ENCODE peak calls at places on chromosomes 11 and 22, in five cellular contexts. R is heart left ventricle, H is RWPE1, V is esophagus squamous epithelium, Y is WTC11. N is an unnamed sample.

GRCh38 chr22:26589367-26589844 is 526 bp downstream of the TPST2 start:
- DNase-seq in H (peak), V (no peak), Y (peak), R (peak), N (peak)

GRCh38 chr22:25694167-25694907 is 47.7 kb upstream of the MYO18B start:
- DNase-seq in R (no peak), V (no peak), H (no peak), Y (no peak), N (no peak)

GRCh38 chr22:50481440-50482106 is at the start of gene ADM2:
- DNase-seq in R (no peak), Y (peak), H (no peak), V (no peak), N (peak)

GRCh38 chr11:22976146-22976545 is 115.9 kb upstream of the CCDC179 start:
- DNase-seq in V (no peak), H (peak), R (no peak), Y (no peak), N (peak)

GRCh38 chr11:15233386-15233785 is 118.7 kb downstream of the INSC start:
- DNase-seq in H (no peak), Y (no peak), R (no peak), V (no peak), N (no peak)

GRCh38 chr22:43957871-43958270 is 2.6 kb downstream of the SAMM50 start:
- DNase-seq in R (no peak), Y (no peak), H (no peak), V (no peak), N (no peak)

GRCh38 chr22:39679652-39680051 is 109.1 kb downstream of the CACNA1I start:
- DNase-seq in V (no peak), Y (no peak), R (no peak), H (no peak), N (no peak)

GRCh38 chr11:120432056-120433018 is 79.2 kb upstream of the GRIK4 start:
- DNase-seq in V (no peak), Y (no peak), H (peak), R (peak), N (peak)

GRCh38 chr22:50482107-50483074 is 1.0 kb downstream of the ADM2 start:
- DNase-seq in H (no peak), Y (no peak), R (no peak), V (no peak), N (no peak)

GRCh38 chr22:31972180-31972579 is 27.8 kb downstream of the YWHAH start:
- DNase-seq in V (no peak), H (no peak), R (no peak), Y (no peak), N (no peak)

GRCh38 chr11:133978816-133979215 is 22.0 kb upstream of the IGSF9B start:
- DNase-seq in R (no peak), V (no peak), Y (no peak), H (no peak), N (no peak)

GRCh38 chr11:84260862-84261261 is 974.7 kb upstream of the CCDC90B start:
- DNase-seq in H (no peak), Y (no peak), R (no peak), V (no peak), N (no peak)

GRCh38 chr11:65591939-65592814 is 3.4 kb downstream of the KCNK7 start:
- DNase-seq in R (no peak), Y (peak), H (no peak), V (no peak), N (no peak)

GRCh38 chr11:363948-364761 is 5.1 kb upstream of the B4GALNT4 start:
- DNase-seq in R (no peak), H (peak), V (no peak), Y (peak), N (peak)

GRCh38 chr11:16086229-16086628 is 270.1 kb downstream of the SOX6 start:
- DNase-seq in Y (peak), V (no peak), H (no peak), R (peak), N (no peak)

GRCh38 chr11:9148035-9148434 is 56.6 kb upstream of the SCUBE2 start:
- DNase-seq in Y (no peak), H (no peak), V (no peak), R (no peak), N (no peak)

GRCh38 chr22:45101828-45102227 is 61.9 kb upstream of the NUP50 start:
- DNase-seq in V (no peak), Y (peak), H (peak), R (peak), N (peak)

GRCh38 chr11:8016396-8016949 is 29.3 kb downstream of the EIF3F start:
- DNase-seq in Y (peak), H (no peak), R (no peak), V (no peak), N (no peak)

GRCh38 chr22:30754971-30755759 is 60.5 kb downstream of the OSBP2 start:
- DNase-seq in R (peak), H (peak), Y (peak), V (no peak), N (peak)

GRCh38 chr11:34680918-34681554 is 60.1 kb downstream of the EHF start:
- DNase-seq in Y (no peak), V (no peak), H (peak), R (no peak), N (peak)

GRCh38 chr11:100918551-100919500 is 210.8 kb downstream of the PGR start:
- DNase-seq in V (no peak), H (no peak), R (no peak), Y (no peak), N (peak)

GRCh38 chr11:61173456-61173855 is 12.2 kb upstream of the VPS37C start:
- DNase-seq in V (no peak), H (no peak), Y (no peak), R (no peak), N (peak)

GRCh38 chr11:2428322-2428795 is 16.0 kb downstream of the TRPM5 start:
- DNase-seq in R (peak), H (peak), Y (peak), V (no peak), N (peak)

GRCh38 chr11:1437500-1437899 is 47.8 kb downstream of the BRSK2 start:
- DNase-seq in R (peak), V (no peak), H (peak), Y (no peak), N (peak)

GRCh38 chr11:64742940-64743590 is 877 bp downstream of the RASGRP2 start:
- DNase-seq in Y (peak), H (peak), V (no peak), R (peak), N (peak)

GRCh38 chr11:57311109-57311936 is 13.4 kb downstream of the TNKS1BP1 start:
- DNase-seq in R (peak), H (peak), Y (peak), V (peak), N (peak)

GRCh38 chr11:12182650-12183511 is 72.5 kb downstream of the MICAL2 start:
- DNase-seq in R (peak), Y (no peak), H (peak), V (no peak), N (peak)

GRCh38 chr11:65416341-65417185 is 6.0 kb upstream of the NEAT1 start:
- DNase-seq in Y (peak), V (no peak), H (peak), R (peak), N (peak)

GRCh38 chr11:110069158-110069737 is 23.9 kb upstream of the ZC3H12C start:
- DNase-seq in Y (no peak), H (peak), V (no peak), R (peak), N (no peak)

GRCh38 chr22:32048069-32048468 is 5.0 kb downstream of the SLC5A1 start:
- DNase-seq in V (no peak), Y (no peak), H (no peak), R (no peak), N (no peak)

GRCh38 chr11:62689421-62690183 is at the start of gene LRRN4CL:
- DNase-seq in V (no peak), R (peak), H (peak), Y (no peak), N (no peak)

GRCh38 chr11:34758262-34758661 is 137.4 kb downstream of the EHF start:
- DNase-seq in H (no peak), V (no peak), Y (no peak), R (no peak), N (no peak)

GRCh38 chr11:111352235-111352746 is 26.8 kb downstream of the POU2AF1 start:
- DNase-seq in H (no peak), V (no peak), Y (no peak), R (no peak), N (no peak)

GRCh38 chr11:75425422-75425821 is 7.6 kb downstream of the KLHL35 start:
- DNase-seq in H (no peak), Y (peak), V (no peak), R (no peak), N (no peak)

GRCh38 chr11:59207988-59208432 is 4.7 kb downstream of the MPEG1 start:
- DNase-seq in H (peak), V (no peak), Y (peak), R (no peak), N (peak)

GRCh38 chr11:116835791-116836647 is 1.4 kb downstream of the APOA1 start:
- DNase-seq in H (peak), R (peak), Y (peak), V (no peak), N (peak)

GRCh38 chr11:116835042-116835772 is 2.2 kb downstream of the APOA1 start:
- DNase-seq in V (no peak), H (no peak), R (no peak), Y (no peak), N (no peak)

GRCh38 chr11:116836648-116837023 is 786 bp downstream of the APOA1 start:
- DNase-seq in V (no peak), Y (no peak), R (no peak), H (no peak), N (no peak)

GRCh38 chr11:116838321-116839084 is 1.1 kb upstream of the APOA1 start:
- DNase-seq in Y (no peak), H (no peak), R (no peak), V (no peak), N (no peak)

GRCh38 chr11:116837231-116838091 is at the start of gene APOA1:
- DNase-seq in R (no peak), V (no peak), Y (no peak), H (no peak), N (no peak)
- TF ChIP-seq CTCF in R (no peak), V (no peak), Y (no peak), H (no peak), N (no peak)

GRCh38 chr11:71060358-71060757 is 192.0 kb downstream of the SHANK2 start:
- DNase-seq in R (no peak), H (no peak), V (no peak), Y (no peak), N (no peak)

GRCh38 chr11:71063129-71063528 is 189.2 kb downstream of the SHANK2 start:
- DNase-seq in Y (no peak), R (no peak), H (no peak), V (no peak), N (no peak)

GRCh38 chr11:71055925-71056324 is 196.5 kb downstream of the SHANK2 start:
- DNase-seq in H (no peak), V (no peak), Y (no peak), R (no peak), N (no peak)

GRCh38 chr11:71062199-71062598 is 190.2 kb downstream of the SHANK2 start:
- DNase-seq in H (no peak), Y (no peak), R (no peak), V (no peak), N (no peak)

GRCh38 chr11:71059662-71060061 is 192.7 kb downstream of the SHANK2 start:
- DNase-seq in R (no peak), V (no peak), Y (no peak), H (no peak), N (no peak)
- TF ChIP-seq CTCF in R (no peak), V (no peak), Y (no peak), H (no peak), N (no peak)

DNA sequence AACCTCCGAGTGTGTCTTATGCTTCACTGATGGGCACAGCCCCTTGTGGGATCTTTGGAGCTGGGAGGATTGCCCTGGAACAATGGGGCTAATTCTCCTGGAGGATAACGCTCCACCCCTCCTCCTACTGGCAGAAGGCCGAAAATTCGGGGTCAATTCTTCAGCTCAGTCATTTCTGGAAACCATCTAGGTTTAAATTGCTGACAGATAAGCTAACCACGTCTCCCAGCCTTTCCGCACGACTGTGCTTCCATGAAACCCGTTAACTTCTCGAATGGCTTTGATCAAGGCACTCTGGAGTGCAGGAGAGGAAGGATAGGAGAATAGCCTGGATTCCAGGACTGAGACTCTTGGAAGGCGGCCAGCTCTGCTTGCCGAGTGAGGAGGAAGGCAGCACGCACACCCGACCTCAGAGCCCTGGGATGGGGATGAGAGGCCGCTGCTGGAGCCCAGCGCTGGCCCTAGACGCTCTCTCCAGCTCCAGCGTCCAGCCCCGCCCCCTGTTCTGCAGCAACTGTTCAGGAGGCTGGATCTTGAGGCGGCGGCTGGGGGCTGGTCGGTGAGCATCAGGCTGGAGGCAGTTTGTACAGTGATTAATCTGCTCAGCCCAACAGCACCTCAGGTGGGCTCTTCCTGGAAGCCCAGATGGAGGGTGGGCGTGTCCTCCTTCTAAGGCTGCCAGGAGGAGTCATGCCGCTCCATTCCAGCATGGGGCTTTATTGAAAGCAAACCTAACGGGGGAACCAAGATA is 176.7 kb upstream of the NCAM1 start:
- DNase-seq in Y (no peak), V (no peak), H (no peak), R (peak), N (peak)
- TF ChIP-seq CTCF in Y (no peak), V (no peak), H (no peak), R (no peak), N (no peak)

GRCh38 chr11:86449993-86450629 is 75.4 kb downstream of the CCDC81 start:
- DNase-seq in V (no peak), H (no peak), Y (no peak), R (no peak), N (no peak)

GRCh38 chr11:86458294-86459001 is 83.8 kb downstream of the CCDC81 start:
- DNase-seq in Y (no peak), H (no peak), R (no peak), V (no peak), N (no peak)

GRCh38 chr11:86456075-86456939 is 81.6 kb downstream of the CCDC81 start:
- DNase-seq in H (peak), Y (peak), R (peak), V (no peak), N (peak)

GRCh38 chr11:86459002-86459385 is 84.3 kb downstream of the CCDC81 start:
- DNase-seq in V (no peak), H (no peak), R (no peak), Y (no peak), N (no peak)

DNA sequence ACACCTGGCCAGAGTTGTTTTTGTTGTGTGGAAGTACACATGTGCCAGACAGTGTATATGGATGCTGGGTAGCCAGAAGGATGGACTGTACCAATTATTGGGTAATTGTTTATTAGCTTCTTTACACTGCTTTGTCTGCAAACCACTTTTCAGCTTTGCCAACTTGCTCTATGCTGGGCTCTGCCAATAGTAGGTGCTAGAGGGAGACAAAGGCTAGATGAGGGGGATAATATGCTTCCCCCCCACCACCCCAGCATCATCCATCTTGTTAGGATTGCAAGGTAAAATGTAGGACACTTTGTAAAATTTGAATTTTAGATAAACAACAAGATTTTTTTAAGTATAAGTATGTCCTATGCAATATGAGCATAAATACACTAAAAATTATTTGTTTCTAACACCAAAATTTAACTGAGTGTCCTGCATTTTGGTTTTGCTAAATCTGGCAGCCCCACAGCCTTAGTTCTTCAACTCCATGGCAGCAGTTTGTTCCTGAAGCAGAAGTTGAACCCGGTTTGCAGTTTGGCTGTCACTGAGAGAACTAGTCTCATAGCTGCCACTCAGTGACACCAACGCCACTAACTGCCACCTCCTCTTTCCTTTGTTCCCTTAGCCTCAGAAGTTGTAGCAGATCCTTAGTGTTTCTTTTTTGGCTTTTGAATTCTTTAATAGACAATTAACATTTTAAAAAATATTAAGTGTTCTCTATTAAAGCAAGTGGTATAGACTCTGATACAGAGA is 78.8 kb downstream of the CCDC81 start:
- DNase-seq in R (no peak), H (no peak), V (no peak), Y (no peak), N (no peak)
- TF ChIP-seq CTCF in R (no peak), H (no peak), V (no peak), Y (no peak), N (no peak)

GRCh38 chr11:124880958-124881357 is 15.7 kb downstream of the ROBO3 start:
- DNase-seq in Y (no peak), H (no peak), V (no peak), R (peak), N (no peak)

GRCh38 chr11:124884869-124885479 is 12.7 kb downstream of the ROBO4 start:
- DNase-seq in R (peak), H (no peak), Y (no peak), V (no peak), N (no peak)

GRCh38 chr11:124879999-124880611 is 14.9 kb downstream of the ROBO3 start:
- DNase-seq in Y (no peak), R (peak), V (no peak), H (no peak), N (no peak)

GRCh38 chr11:124884340-124884739 is 13.3 kb downstream of the ROBO4 start:
- DNase-seq in V (no peak), Y (no peak), H (no peak), R (peak), N (no peak)

GRCh38 chr11:124882339-124883071 is 15.2 kb downstream of the ROBO4 start:
- DNase-seq in V (no peak), H (no peak), R (peak), Y (no peak), N (no peak)
- TF ChIP-seq CTCF in V (no peak), H (no peak), R (no peak), Y (no peak), N (no peak)

GRCh38 chr11:73359341-73359740 is 16.9 kb upstream of the RELT start:
- DNase-seq in R (peak), H (no peak), Y (no peak), V (no peak), N (no peak)

GRCh38 chr11:73363147-73363546 is 13.1 kb upstream of the RELT start:
- DNase-seq in V (no peak), R (no peak), H (no peak), Y (no peak), N (no peak)

GRCh38 chr11:73361953-73362776 is 14.0 kb upstream of the RELT start:
- DNase-seq in V (no peak), R (no peak), Y (peak), H (no peak), N (no peak)

GRCh38 chr11:73359930-73360742 is 16.1 kb upstream of the RELT start:
- DNase-seq in R (no peak), V (no peak), Y (peak), H (peak), N (peak)

DNA sequence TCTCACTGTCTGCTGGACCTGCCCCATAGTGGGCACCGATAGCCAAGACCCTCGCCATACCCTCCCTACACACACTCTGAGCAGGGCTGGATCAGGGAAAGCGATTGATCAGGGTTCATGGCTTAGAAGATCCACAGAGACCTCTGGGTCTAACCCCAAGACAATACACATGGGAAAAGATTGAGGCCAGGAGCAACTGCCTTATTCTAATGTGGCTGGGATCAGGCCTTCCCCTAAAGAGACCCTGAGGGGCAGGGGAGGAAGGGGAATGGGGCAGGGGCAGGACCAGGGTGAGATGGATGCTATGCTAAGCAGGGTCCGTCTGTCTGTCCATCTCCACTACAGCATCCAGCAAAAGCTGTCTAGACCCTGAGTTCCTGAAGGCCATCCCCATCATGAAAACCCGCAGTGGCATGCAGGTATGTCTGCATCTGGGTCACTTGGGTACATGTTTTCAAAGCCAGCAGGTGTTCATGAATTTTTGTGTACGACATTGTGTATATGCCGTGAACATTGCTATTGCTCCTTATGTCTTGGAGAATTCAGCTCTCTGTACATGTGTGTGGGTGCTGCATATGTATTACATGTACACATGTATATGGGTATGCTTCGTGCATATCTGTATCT is 15.3 kb upstream of the RELT start:
- DNase-seq in V (no peak), Y (no peak), H (no peak), R (no peak), N (no peak)
- TF ChIP-seq CTCF in V (no peak), Y (no peak), H (no peak), R (no peak), N (no peak)

GRCh38 chr22:23117890-23118646 is 23.7 kb downstream of the RSPH14 start:
- DNase-seq in R (no peak), H (no peak), V (no peak), Y (no peak), N (no peak)

GRCh38 chr22:23115369-23115768 is 26.4 kb downstream of the RSPH14 start:
- DNase-seq in Y (no peak), V (no peak), R (no peak), H (no peak), N (no peak)

GRCh38 chr22:23117275-23117674 is 24.5 kb downstream of the RSPH14 start:
- DNase-seq in H (no peak), Y (no peak), R (no peak), V (no peak), N (no peak)

GRCh38 chr22:23115825-23116494 is 25.8 kb downstream of the RSPH14 start:
- DNase-seq in H (no peak), Y (no peak), V (no peak), R (no peak), N (no peak)

GRCh38 chr22:23116506-23117263 is 25.1 kb downstream of the RSPH14 start:
- DNase-seq in V (no peak), Y (no peak), R (no peak), H (no peak), N (no peak)
- TF ChIP-seq CTCF in V (no peak), Y (no peak), R (no peak), H (no peak), N (no peak)